ENCODE peak calls at places on chromosomes 12 and 14, in four cellular contexts. Y, Q, X and W are unnamed samples.
A peak's percentile ranks its signal among the peaks of the same experiment; 100 is the strongest.

GRCh38 chr12:102302553-102302952 is 104.9 kb upstream of the PMCH start:
- DNase-seq in Y (no peak), Q (no peak), X (no peak), W (no peak)

GRCh38 chr12:62044450-62044849 is 215.8 kb upstream of the USP15 start:
- DNase-seq in Y (no peak), Q (no peak), X (no peak), W (no peak)

GRCh38 chr12:94261781-94262180 is 113.4 kb downstream of the PLXNC1 start:
- DNase-seq in Y (no peak), Q (no peak), X (no peak), W (no peak)

GRCh38 chr12:29088611-29089219 is 60.4 kb upstream of the FAR2 start:
- DNase-seq in Y (peak; percentile 73), Q (no peak), X (no peak), W (no peak)

GRCh38 chr14:55151601-55152000 is 22.5 kb downstream of the LGALS3 start:
- DNase-seq in Y (no peak), Q (no peak), X (no peak), W (no peak)

GRCh38 chr12:53380104-53380796 is at the start of gene SP1:
- DNase-seq in Y (peak; percentile 95), Q (peak; percentile 98), X (peak; percentile 92), W (peak; percentile 80)

GRCh38 chr14:90383731-90384542 is 12.9 kb upstream of the CALM1 start:
- DNase-seq in Y (peak; percentile 39), Q (no peak), X (peak; percentile 68), W (peak; percentile 49)

GRCh38 chr14:85731198-85731597 is 201.3 kb downstream of the FLRT2 start:
- DNase-seq in Y (no peak), Q (no peak), X (peak; percentile 5), W (no peak)

GRCh38 chr12:14957769-14958168 is 3.6 kb downstream of the ARHGDIB start:
- DNase-seq in Y (no peak), Q (no peak), X (no peak), W (no peak)